ENCODE peak calls at places on chromosomes 1 and 21, in nine cellular contexts. H, I, L, K, Y, G, M, S and X are unnamed samples.

GRCh38 chr1:36492491-36492890 is 9.8 kb upstream of the CSF3R start:
- DNase-seq in H (peak; percentile 3), I (no peak), L (no peak), K (no peak), Y (no peak), G (no peak), M (no peak), S (no peak), X (peak; percentile 68)

GRCh38 chr1:65321879-65322278 is 12.5 kb downstream of the DNAJC6 start:
- DNase-seq in H (no peak), I (no peak), L (no peak), K (no peak), Y (no peak), G (no peak), M (no peak), S (no peak), X (no peak)

GRCh38 chr1:225855503-225856285 is 26.5 kb downstream of the TMEM63A start:
- DNase-seq in H (no peak), I (no peak), L (no peak), K (no peak), Y (no peak), G (no peak), M (no peak), S (no peak), X (peak; percentile 32)

GRCh38 chr1:39720094-39720999 is 18.3 kb upstream of the PPIE start:
- DNase-seq in H (no peak), I (no peak), L (no peak), K (no peak), Y (peak; percentile 77), G (no peak), M (no peak), S (no peak), X (peak; percentile 17)

GRCh38 chr1:226870026-226870322 is 442 bp upstream of the PSEN2 start:
- DNase-seq in H (no peak), I (no peak), L (no peak), K (no peak), Y (no peak), G (no peak), M (no peak), S (no peak), X (no peak)

GRCh38 chr1:213973129-213973528 is 14.6 kb upstream of the PROX1 start:
- DNase-seq in H (no peak), I (no peak), L (no peak), K (no peak), Y (no peak), G (no peak), M (no peak), S (no peak), X (no peak)

GRCh38 chr1:205451202-205451601 is 4.6 kb downstream of the BLACAT1 start:
- DNase-seq in H (no peak), I (no peak), L (no peak), K (no peak), Y (no peak), G (peak; percentile 77), M (no peak), S (no peak), X (no peak)

GRCh38 chr1:231553320-231553719 is 24.9 kb downstream of the TSNAX start:
- DNase-seq in H (no peak), I (no peak), L (no peak), K (no peak), Y (no peak), G (no peak), M (no peak), S (no peak), X (no peak)

GRCh38 chr1:246798606-246799496 is 74.6 kb downstream of the SCCPDH start:
- DNase-seq in H (no peak), I (no peak), L (no peak), K (no peak), Y (no peak), G (no peak), M (no peak), S (no peak), X (no peak)

GRCh38 chr1:22418352-22418751 is 33.3 kb upstream of the ZBTB40 start:
- DNase-seq in H (no peak), I (no peak), L (no peak), K (no peak), Y (no peak), G (no peak), M (no peak), S (no peak), X (no peak)

GRCh38 chr1:54052470-54052933 is 502 bp downstream of the TMEM59 start:
- DNase-seq in H (no peak), I (peak; percentile 17), L (peak; percentile 34), K (peak; percentile 55), Y (peak; percentile 20), G (peak; percentile 47), M (peak; percentile 55), S (peak; percentile 13), X (no peak)

GRCh38 chr1:203083463-203083921 is 2.3 kb downstream of the MYOG start:
- DNase-seq in H (no peak), I (no peak), L (no peak), K (no peak), Y (no peak), G (peak; percentile 24), M (no peak), S (no peak), X (no peak)

GRCh38 chr21:32351428-32351827 is 41.4 kb downstream of the URB1 start:
- DNase-seq in H (no peak), I (no peak), L (no peak), K (no peak), Y (no peak), G (peak; percentile 6), M (no peak), S (no peak), X (no peak)

GRCh38 chr21:42850866-42851391 is 28.4 kb downstream of the WDR4 start:
- DNase-seq in H (no peak), I (no peak), L (peak; percentile 39), K (no peak), Y (no peak), G (peak; percentile 82), M (no peak), S (peak; percentile 9), X (no peak)

GRCh38 chr1:212915245-212916091 is 34.9 kb upstream of the VASH2 start:
- DNase-seq in H (no peak), I (no peak), L (peak; percentile 34), K (no peak), Y (peak; percentile 11), G (peak; percentile 64), M (no peak), S (no peak), X (no peak)

GRCh38 chr1:215405211-215405610 is 161.9 kb upstream of the KCTD3 start:
- DNase-seq in H (no peak), I (no peak), L (no peak), K (no peak), Y (no peak), G (no peak), M (no peak), S (no peak), X (no peak)

GRCh38 chr1:193109619-193110018 is 4.4 kb upstream of the GLRX2 start:
- DNase-seq in H (no peak), I (no peak), L (no peak), K (no peak), Y (no peak), G (no peak), M (no peak), S (no peak), X (no peak)